ENCODE peak calls at places on chromosomes 7 and 10, in ten cellular contexts. M, W, V, Z, O, K, H, Q, L and F are unnamed samples.

GRCh38 chr10:118662228-118663035 is 67.0 kb upstream of the PRLHR start:
- DNase-seq in M (no peak), W (no peak), V (no peak), Z (no peak), O (no peak), K (peak), H (no peak), Q (no peak), L (peak), F (no peak)

GRCh38 chr10:88921194-88921593 is 31.4 kb downstream of the ACTA2 start:
- DNase-seq in M (no peak), W (no peak), V (no peak), Z (no peak), O (no peak), K (no peak), H (no peak), Q (no peak), L (no peak), F (peak)

GRCh38 chr10:28561531-28561930 is 28.6 kb downstream of the WAC start:
- DNase-seq in M (no peak), W (no peak), V (no peak), Z (no peak), O (no peak), K (no peak), H (no peak), Q (no peak), L (no peak), F (no peak)

GRCh38 chr7:121440857-121441503 is 44.9 kb upstream of the FAM3C start:
- DNase-seq in M (peak), W (no peak), V (no peak), Z (no peak), O (no peak), K (peak), H (no peak), Q (no peak), L (no peak), F (no peak)

GRCh38 chr10:130814610-130815009 is 496.9 kb downstream of the TCERG1L start:
- DNase-seq in M (no peak), W (no peak), V (no peak), Z (no peak), O (no peak), K (no peak), H (no peak), Q (no peak), L (no peak), F (no peak)

GRCh38 chr10:130255777-130256176 is 119.6 kb downstream of the GLRX3 start:
- DNase-seq in M (no peak), W (no peak), V (no peak), Z (no peak), O (no peak), K (no peak), H (no peak), Q (no peak), L (no peak), F (no peak)

GRCh38 chr7:147813316-147813715 is 777.2 kb upstream of the C7orf33 start:
- DNase-seq in M (no peak), W (no peak), V (no peak), Z (no peak), O (no peak), K (no peak), H (no peak), Q (no peak), L (no peak), F (no peak)

GRCh38 chr7:151671514-151671913 is 151.8 kb upstream of the RHEB start:
- DNase-seq in M (no peak), W (no peak), V (no peak), Z (no peak), O (no peak), K (no peak), H (no peak), Q (no peak), L (no peak), F (no peak)

GRCh38 chr10:131452926-131453771 is 141.6 kb upstream of the TCERG1L start:
- DNase-seq in M (no peak), W (no peak), V (no peak), Z (no peak), O (no peak), K (no peak), H (no peak), Q (no peak), L (no peak), F (no peak)

GRCh38 chr7:3042861-3043489 is 692 bp downstream of the CARD11 start:
- DNase-seq in M (no peak), W (no peak), V (no peak), Z (no peak), O (no peak), K (peak), H (no peak), Q (no peak), L (no peak), F (no peak)

GRCh38 chr10:22604314-22605091 is 109.9 kb downstream of the PIP4K2A start:
- DNase-seq in M (no peak), W (no peak), V (no peak), Z (no peak), O (no peak), K (no peak), H (no peak), Q (no peak), L (no peak), F (no peak)
- H3K4me3 ChIP-seq in M (no peak), W (no peak), V (no peak), Z (no peak), O (no peak), K (no peak), H (no peak), Q (no peak), L (no peak), F (peak)

DNA sequence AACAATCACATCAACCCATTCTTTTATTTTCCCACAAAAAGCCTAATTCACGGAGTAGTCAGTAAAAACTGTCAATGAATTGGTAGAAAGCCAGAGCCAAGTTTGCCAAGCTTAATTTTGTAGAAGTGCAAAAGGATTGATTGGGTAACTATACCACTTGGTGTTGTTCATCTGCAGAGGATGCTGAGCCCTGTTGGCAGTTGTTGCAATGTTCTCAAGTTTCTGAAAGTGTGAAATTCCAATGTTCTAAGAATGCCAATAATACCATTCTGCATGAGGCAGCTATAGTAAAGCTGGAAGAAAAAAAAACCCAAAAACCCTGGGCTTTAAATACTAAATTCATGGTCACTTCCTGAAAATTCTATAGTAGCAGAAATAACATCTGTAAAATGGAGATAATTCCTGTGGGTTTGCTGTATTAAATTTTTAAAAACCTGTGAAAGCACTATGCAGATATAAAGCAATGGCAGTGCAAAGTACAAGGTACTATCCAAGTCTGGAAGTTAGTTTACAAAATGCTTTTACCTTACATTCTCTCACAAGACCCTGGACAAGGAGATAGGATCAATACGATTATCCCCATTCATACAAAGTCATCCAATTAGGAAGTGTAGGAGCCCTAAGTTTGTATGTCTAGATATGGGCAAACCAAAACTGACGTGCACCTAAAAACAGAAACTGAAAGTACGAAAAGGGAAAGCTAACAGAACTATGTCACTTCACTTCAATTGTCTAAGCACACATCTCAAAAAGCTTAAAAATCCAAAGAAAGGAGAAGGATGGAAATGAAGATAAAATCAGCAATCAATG is 6.1 kb upstream of the PON1 start:
- DNase-seq in M (no peak), W (peak), V (no peak), Z (no peak), O (peak), K (no peak), H (no peak), Q (peak), L (no peak), F (peak)
- H3K4me3 ChIP-seq in M (peak), W (peak), V (peak), Z (peak), O (no peak), K (peak), H (peak), Q (peak), L (peak), F (peak)

DNA sequence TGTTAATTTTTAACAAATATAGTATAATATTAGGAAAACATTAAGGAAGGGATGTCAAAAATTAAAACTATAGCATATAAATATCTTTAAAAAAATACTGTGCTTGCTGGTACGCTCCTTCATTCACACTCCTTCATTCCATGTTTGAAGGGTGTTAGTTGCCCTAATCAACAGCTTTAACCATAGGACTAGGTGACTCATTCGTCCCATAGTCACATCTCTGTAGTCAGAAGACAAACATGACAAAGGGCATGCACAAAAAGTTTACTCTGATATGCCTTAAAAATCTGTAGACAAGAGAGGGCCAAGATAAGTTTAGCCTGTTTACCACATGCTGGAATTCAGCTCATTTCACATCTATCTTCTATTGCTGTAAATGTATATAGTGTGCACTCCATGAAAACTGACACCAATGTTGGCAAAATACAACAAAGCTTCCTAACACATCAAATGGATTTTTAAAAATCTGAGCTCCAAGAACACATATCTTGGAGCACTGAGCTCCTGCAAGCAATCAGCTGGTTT is 628 bp downstream of the FAM13C start:
- DNase-seq in M (no peak), W (peak), V (no peak), Z (no peak), O (no peak), K (no peak), H (no peak), Q (peak), L (no peak), F (peak)
- H3K4me3 ChIP-seq in M (peak), W (peak), V (peak), Z (peak), O (peak), K (peak), H (peak), Q (peak), L (peak), F (peak)

DNA sequence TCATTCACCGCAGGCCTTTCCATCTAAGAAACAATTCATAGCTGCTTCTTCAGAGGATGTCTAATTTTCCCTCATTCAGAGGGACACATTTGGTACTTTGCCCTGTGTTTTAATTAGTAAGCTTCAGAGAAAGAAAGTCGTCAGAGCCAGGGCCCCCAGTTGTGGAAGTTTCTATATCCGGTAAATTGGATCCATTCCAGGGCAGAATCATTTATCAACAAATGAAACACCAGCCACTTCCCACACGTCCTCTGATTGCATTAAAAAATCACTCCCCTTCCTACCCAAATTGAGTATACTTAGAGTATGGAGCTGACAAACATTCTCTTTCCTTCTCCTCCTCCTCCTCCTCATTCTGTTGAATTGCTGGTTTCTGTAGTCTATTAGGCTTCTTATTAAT is 205.7 kb upstream of the HDAC9 start:
- DNase-seq in M (no peak), W (no peak), V (no peak), Z (no peak), O (peak), K (no peak), H (no peak), Q (peak), L (no peak), F (no peak)
- H3K4me3 ChIP-seq in M (no peak), W (no peak), V (no peak), Z (peak), O (no peak), K (no peak), H (no peak), Q (no peak), L (no peak), F (no peak)

DNA sequence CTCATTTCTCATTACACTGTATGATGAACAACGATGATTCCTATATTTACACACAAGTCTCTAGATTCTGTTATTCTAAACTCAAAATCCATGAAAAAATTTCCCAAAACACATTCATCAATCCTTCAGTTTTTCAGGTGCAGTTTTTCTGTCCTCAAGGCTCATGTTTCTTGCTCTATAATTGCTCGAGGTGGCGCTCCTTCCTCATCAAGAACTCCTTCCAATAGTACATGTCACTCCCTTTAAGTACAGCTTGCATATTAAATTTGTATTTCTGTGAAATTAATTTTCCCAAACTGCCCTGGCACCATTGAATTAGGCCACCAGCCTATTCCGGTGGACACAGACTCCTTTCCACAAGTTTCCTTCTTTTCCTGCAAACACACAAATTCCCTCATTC is 188.7 kb upstream of the MINDY3 start:
- DNase-seq in M (no peak), W (no peak), V (no peak), Z (no peak), O (no peak), K (no peak), H (no peak), Q (no peak), L (no peak), F (peak)
- H3K4me3 ChIP-seq in M (no peak), W (no peak), V (no peak), Z (no peak), O (no peak), K (no peak), H (no peak), Q (no peak), L (no peak), F (no peak)